ENCODE peak calls at places on chromosomes 11 and 22, in five cellular contexts. One of them, this sample, is unnamed.

GRCh38 chr11:92776676-92777075 is 192.8 kb upstream of the MTNR1B start:
- DNase-seq in left lung: no peak
- DNase-seq in breast epithelium: no peak
- DNase-seq in GM12865: no peak
- DNase-seq in B cell: no peak
- DNase-seq in this sample: no peak

GRCh38 chr11:64007629-64008282 is 21.5 kb downstream of the OTUB1 start:
- DNase-seq in B cell: no peak
- DNase-seq in breast epithelium: no peak
- DNase-seq in GM12865: no peak
- DNase-seq in left lung: peak; percentile 92
- DNase-seq in this sample: no peak

GRCh38 chr11:120336641-120337132 is 474 bp downstream of the ARHGEF12 start:
- DNase-seq in breast epithelium: no peak
- DNase-seq in B cell: no peak
- DNase-seq in left lung: peak; percentile 87
- DNase-seq in GM12865: no peak
- DNase-seq in this sample: no peak

GRCh38 chr11:61908730-61909622 is 8.4 kb downstream of the RAB3IL1 start:
- DNase-seq in breast epithelium: no peak
- DNase-seq in GM12865: no peak
- DNase-seq in left lung: peak; percentile 84
- DNase-seq in B cell: no peak
- DNase-seq in this sample: no peak

GRCh38 chr22:50088096-50088495 is 1.7 kb upstream of the MOV10L1 start:
- DNase-seq in breast epithelium: no peak
- DNase-seq in left lung: no peak
- DNase-seq in GM12865: no peak
- DNase-seq in B cell: no peak
- DNase-seq in this sample: no peak

GRCh38 chr22:31646186-31647019 is 15.6 kb downstream of the PISD start:
- DNase-seq in left lung: no peak
- DNase-seq in B cell: no peak
- DNase-seq in breast epithelium: no peak
- DNase-seq in GM12865: peak; percentile 79
- DNase-seq in this sample: no peak

GRCh38 chr22:37162221-37163095 is 12.7 kb upstream of the IL2RB start:
- DNase-seq in breast epithelium: no peak
- DNase-seq in GM12865: peak; percentile 96
- DNase-seq in B cell: peak; percentile 72
- DNase-seq in left lung: peak; percentile 17
- DNase-seq in this sample: peak; percentile 85

GRCh38 chr11:120431633-120432032 is 79.9 kb upstream of the GRIK4 start:
- DNase-seq in left lung: no peak
- DNase-seq in GM12865: peak; percentile 7
- DNase-seq in breast epithelium: no peak
- DNase-seq in B cell: no peak
- DNase-seq in this sample: no peak

GRCh38 chr22:47299879-47300697 is 537.6 kb downstream of the TBC1D22A start:
- DNase-seq in B cell: no peak
- DNase-seq in breast epithelium: no peak
- DNase-seq in GM12865: no peak
- DNase-seq in left lung: no peak
- DNase-seq in this sample: no peak

GRCh38 chr11:10441652-10442503 is 13.2 kb upstream of the AMPD3 start:
- DNase-seq in B cell: peak; percentile 71
- DNase-seq in left lung: no peak
- DNase-seq in GM12865: peak; percentile 88
- DNase-seq in breast epithelium: no peak
- DNase-seq in this sample: no peak

GRCh38 chr11:67666303-67666645 is 8.1 kb downstream of the ALDH3B2 start:
- DNase-seq in left lung: no peak
- DNase-seq in B cell: no peak
- DNase-seq in GM12865: no peak
- DNase-seq in breast epithelium: no peak
- DNase-seq in this sample: no peak

GRCh38 chr11:762421-763072 is 14.7 kb downstream of the GATD1 start:
- DNase-seq in breast epithelium: peak; percentile 54
- DNase-seq in B cell: no peak
- DNase-seq in left lung: peak; percentile 82
- DNase-seq in GM12865: no peak
- DNase-seq in this sample: no peak

GRCh38 chr11:19924321-19925115 is 211.9 kb downstream of the NAV2 start:
- DNase-seq in breast epithelium: no peak
- DNase-seq in left lung: no peak
- DNase-seq in GM12865: no peak
- DNase-seq in B cell: no peak
- DNase-seq in this sample: no peak

GRCh38 chr22:48600681-48601080 is 1227.0 kb downstream of the BRD1 start:
- DNase-seq in breast epithelium: no peak
- DNase-seq in left lung: peak; percentile 55
- DNase-seq in B cell: no peak
- DNase-seq in GM12865: no peak
- DNase-seq in this sample: no peak

GRCh38 chr11:86615495-86615894 is 56.9 kb downstream of the ME3 start:
- DNase-seq in GM12865: no peak
- DNase-seq in B cell: no peak
- DNase-seq in left lung: no peak
- DNase-seq in breast epithelium: no peak
- DNase-seq in this sample: no peak

GRCh38 chr22:22935546-22936157 is 48.0 kb downstream of the IGLL5 start:
- DNase-seq in left lung: peak; percentile 34
- DNase-seq in B cell: peak; percentile 96
- DNase-seq in breast epithelium: no peak
- DNase-seq in GM12865: peak; percentile 99
- DNase-seq in this sample: no peak

GRCh38 chr22:17303840-17304779 is 65.2 kb upstream of the CECR2 start:
- DNase-seq in GM12865: peak; percentile 82
- DNase-seq in breast epithelium: no peak
- DNase-seq in B cell: peak; percentile 78
- DNase-seq in left lung: no peak
- DNase-seq in this sample: no peak

DNA sequence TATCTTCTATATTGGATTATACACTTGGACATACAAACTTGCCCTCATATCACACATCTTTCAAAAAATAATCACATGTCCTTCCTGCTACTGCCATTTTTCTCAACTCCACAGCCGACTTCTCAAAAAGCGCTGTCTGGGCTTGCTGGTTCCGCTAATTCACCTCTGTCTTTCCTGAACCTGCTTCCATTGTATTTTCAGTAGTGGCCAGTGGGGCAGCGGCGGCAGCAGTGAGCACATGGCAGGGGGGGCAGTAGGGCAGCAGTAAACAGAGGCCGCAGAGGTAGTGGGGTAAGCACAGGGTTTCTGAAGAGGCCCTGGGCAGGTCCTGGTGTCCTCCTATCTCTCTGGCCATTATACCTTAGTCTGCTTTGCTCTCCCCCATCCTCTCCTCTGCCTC is 126.3 kb downstream of the RRAS2 start:
- DNase-seq in B cell: no peak
- DNase-seq in left lung: no peak
- DNase-seq in GM12865: no peak
- DNase-seq in breast epithelium: no peak
- DNase-seq in this sample: no peak
- TF ChIP-seq CTCF in B cell: no peak
- TF ChIP-seq CTCF in left lung: no peak
- TF ChIP-seq CTCF in GM12865: no peak
- TF ChIP-seq CTCF in breast epithelium: no peak
- TF ChIP-seq CTCF in this sample: no peak

DNA sequence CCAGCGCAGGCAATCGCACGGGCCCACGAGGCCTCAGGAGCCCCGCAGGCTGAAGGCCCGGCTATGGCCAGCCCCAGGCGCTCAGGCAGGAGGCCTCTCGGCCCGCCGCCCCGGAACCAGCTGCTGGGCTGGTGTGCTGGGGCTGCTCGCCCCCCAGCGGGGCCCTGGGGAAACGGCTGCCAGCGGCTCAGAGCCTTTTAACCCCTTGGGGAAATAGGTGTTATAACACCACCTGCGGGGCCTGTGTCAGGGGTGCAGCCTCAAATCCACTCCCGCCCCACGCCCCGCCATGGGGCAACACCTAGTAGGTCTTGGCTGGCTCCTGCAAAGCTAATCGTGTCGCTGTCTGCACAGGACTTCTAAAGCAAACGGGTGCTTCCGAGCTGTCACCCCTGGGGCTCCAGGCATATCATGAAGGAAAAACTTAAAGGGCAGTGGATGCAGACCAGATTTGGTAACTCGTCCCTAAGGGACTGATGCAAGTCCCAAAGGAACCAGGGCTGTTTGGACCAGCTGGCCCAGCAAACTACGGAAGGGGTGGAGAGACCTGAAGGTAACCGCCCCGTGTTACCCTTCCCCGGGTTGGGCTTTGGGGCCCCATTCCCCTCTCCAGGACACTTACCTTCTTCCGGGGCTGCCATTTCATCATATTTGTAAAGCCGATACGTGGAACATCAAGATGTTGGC is 237.2 kb downstream of the TTC28 start:
- DNase-seq in left lung: peak; percentile 94
- DNase-seq in breast epithelium: peak; percentile 38
- DNase-seq in B cell: peak; percentile 47
- DNase-seq in GM12865: peak; percentile 73
- DNase-seq in this sample: peak; percentile 47
- TF ChIP-seq CTCF in left lung: peak; percentile 82
- TF ChIP-seq CTCF in breast epithelium: peak; percentile 48
- TF ChIP-seq CTCF in B cell: peak; percentile 63
- TF ChIP-seq CTCF in GM12865: peak; percentile 70
- TF ChIP-seq CTCF in this sample: peak; percentile 36

GRCh38 chr11:133388260-133388659 is 144.0 kb downstream of the OPCML start:
- DNase-seq in breast epithelium: no peak
- DNase-seq in B cell: no peak
- DNase-seq in GM12865: no peak
- DNase-seq in left lung: no peak
- DNase-seq in this sample: no peak
- TF ChIP-seq CTCF in breast epithelium: no peak
- TF ChIP-seq CTCF in B cell: no peak
- TF ChIP-seq CTCF in GM12865: no peak
- TF ChIP-seq CTCF in left lung: no peak
- TF ChIP-seq CTCF in this sample: no peak

GRCh38 chr11:31977343-31977742 is 113.5 kb upstream of the RCN1 start:
- DNase-seq in GM12865: no peak
- DNase-seq in breast epithelium: no peak
- DNase-seq in B cell: no peak
- DNase-seq in left lung: no peak
- DNase-seq in this sample: no peak

GRCh38 chr11:31986201-31986889 is 104.5 kb upstream of the RCN1 start:
- DNase-seq in GM12865: no peak
- DNase-seq in left lung: no peak
- DNase-seq in B cell: no peak
- DNase-seq in breast epithelium: no peak
- DNase-seq in this sample: no peak

GRCh38 chr11:31987118-31988005 is 103.5 kb upstream of the RCN1 start:
- DNase-seq in GM12865: no peak
- DNase-seq in breast epithelium: no peak
- DNase-seq in left lung: peak; percentile 70
- DNase-seq in B cell: no peak
- DNase-seq in this sample: no peak

DNA sequence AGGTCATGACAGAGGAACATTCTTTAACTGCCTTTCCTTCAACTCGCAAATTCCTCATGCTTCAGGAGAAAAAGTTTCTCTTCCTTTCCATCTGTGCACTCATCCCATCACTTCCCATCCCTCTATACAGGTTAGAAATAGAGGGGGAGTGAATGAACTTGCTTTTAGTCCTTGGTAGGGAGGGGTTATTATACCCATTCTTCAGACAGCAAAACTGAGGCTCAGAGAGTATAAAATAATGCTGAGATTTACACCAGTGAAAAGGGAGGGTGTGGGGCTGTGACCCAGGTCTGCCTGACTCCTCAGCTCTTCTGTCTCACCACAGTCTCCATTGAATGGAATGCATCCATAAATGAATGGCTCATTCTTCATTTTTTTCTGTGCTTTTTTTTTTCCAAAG is 109.4 kb upstream of the RCN1 start:
- DNase-seq in left lung: no peak
- DNase-seq in B cell: no peak
- DNase-seq in breast epithelium: no peak
- DNase-seq in GM12865: no peak
- DNase-seq in this sample: no peak
- TF ChIP-seq CTCF in left lung: no peak
- TF ChIP-seq CTCF in B cell: no peak
- TF ChIP-seq CTCF in breast epithelium: no peak
- TF ChIP-seq CTCF in GM12865: no peak
- TF ChIP-seq CTCF in this sample: no peak

DNA sequence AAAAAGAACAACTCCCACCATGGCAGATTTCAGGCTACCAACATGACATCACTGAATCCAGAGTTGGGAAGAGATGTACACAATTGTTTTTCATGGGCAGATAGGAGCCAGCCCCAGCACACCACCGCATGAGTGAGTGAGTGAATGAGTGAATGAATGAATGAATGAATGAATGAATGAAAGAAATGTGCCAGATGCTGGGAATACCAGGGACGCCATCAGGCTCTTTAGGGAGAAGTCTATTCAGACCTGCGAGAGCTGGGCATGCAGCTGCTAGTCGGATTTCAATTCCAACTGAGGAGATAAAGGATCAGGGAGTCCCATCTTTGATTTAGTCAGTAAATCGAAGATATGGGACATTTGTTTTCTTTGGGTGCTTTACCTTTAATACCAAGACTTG is 15.3 kb upstream of the FAM83F start:
- DNase-seq in left lung: no peak
- DNase-seq in GM12865: no peak
- DNase-seq in B cell: no peak
- DNase-seq in breast epithelium: no peak
- DNase-seq in this sample: no peak
- TF ChIP-seq CTCF in left lung: no peak
- TF ChIP-seq CTCF in GM12865: no peak
- TF ChIP-seq CTCF in B cell: no peak
- TF ChIP-seq CTCF in breast epithelium: no peak
- TF ChIP-seq CTCF in this sample: no peak

GRCh38 chr11:75783416-75784084 is 15.0 kb downstream of the DGAT2 start:
- DNase-seq in left lung: no peak
- DNase-seq in B cell: no peak
- DNase-seq in GM12865: no peak
- DNase-seq in breast epithelium: no peak
- DNase-seq in this sample: no peak

GRCh38 chr11:75780888-75781287 is 12.3 kb downstream of the DGAT2 start:
- DNase-seq in left lung: no peak
- DNase-seq in GM12865: no peak
- DNase-seq in B cell: no peak
- DNase-seq in breast epithelium: no peak
- DNase-seq in this sample: no peak

GRCh38 chr11:75781296-75781695 is 12.7 kb downstream of the DGAT2 start:
- DNase-seq in left lung: no peak
- DNase-seq in GM12865: no peak
- DNase-seq in breast epithelium: no peak
- DNase-seq in B cell: no peak
- DNase-seq in this sample: no peak

GRCh38 chr11:75782540-75783263 is 14.1 kb downstream of the DGAT2 start:
- DNase-seq in left lung: no peak
- DNase-seq in breast epithelium: no peak
- DNase-seq in GM12865: no peak
- DNase-seq in B cell: no peak
- DNase-seq in this sample: no peak

GRCh38 chr11:75781831-75782230 is 13.3 kb downstream of the DGAT2 start:
- DNase-seq in breast epithelium: no peak
- DNase-seq in left lung: no peak
- DNase-seq in B cell: no peak
- DNase-seq in GM12865: no peak
- DNase-seq in this sample: no peak
- TF ChIP-seq CTCF in breast epithelium: no peak
- TF ChIP-seq CTCF in left lung: no peak
- TF ChIP-seq CTCF in B cell: no peak
- TF ChIP-seq CTCF in GM12865: no peak
- TF ChIP-seq CTCF in this sample: no peak